ENCODE peak calls at places on chromosomes 4 and X, in ten cellular contexts. Y is activated naive CD8-positive, alpha-beta T cell treated with anti-CD3 and anti-CD28 coated beads for 36 hours; U is amygdala; I is CD8-positive, alpha-beta memory T cell; J is AML-193; V is NCI-H524; G is NCI-H1105; Z is fibroblast of mammary gland; O is ureter; L is NCI-H1436. N is an unnamed sample.

GRCh38 chr4:14415146-14415545 is 587.1 kb upstream of the CPEB2 start:
- DNase-seq in Y (no peak), U (no peak), I (no peak), J (no peak), V (no peak), G (no peak), Z (peak), O (no peak), L (no peak), N (no peak)

GRCh38 chrX:116276191-116276700 is 105.7 kb downstream of the AGTR2 start:
- DNase-seq in Y (no peak), U (no peak), I (no peak), J (no peak), V (no peak), G (no peak), Z (no peak), O (no peak), L (no peak), N (no peak)

GRCh38 chr4:15293678-15294077 is 134.2 kb upstream of the C1QTNF7 start:
- DNase-seq in Y (no peak), U (no peak), I (no peak), J (no peak), V (no peak), G (no peak), Z (no peak), O (no peak), L (no peak), N (no peak)

GRCh38 chrX:102085706-102086105 is 39.8 kb upstream of the TCEAL2 start:
- DNase-seq in Y (no peak), U (no peak), I (no peak), J (no peak), V (no peak), G (no peak), Z (no peak), O (no peak), L (no peak), N (no peak)

GRCh38 chrX:47186096-47186740 is 7.4 kb upstream of the UBA1 start:
- DNase-seq in Y (no peak), U (no peak), I (no peak), J (no peak), V (no peak), G (no peak), Z (no peak), O (no peak), L (no peak), N (no peak)

GRCh38 chr4:118776166-118776954 is 59.6 kb downstream of the SEC24D start:
- DNase-seq in Y (no peak), U (no peak), I (no peak), J (no peak), V (no peak), G (no peak), Z (peak), O (no peak), L (no peak), N (no peak)

GRCh38 chr4:16833722-16834121 is 64.7 kb downstream of the LDB2 start:
- DNase-seq in Y (no peak), U (no peak), I (no peak), J (no peak), V (no peak), G (no peak), Z (no peak), O (no peak), L (no peak), N (no peak)

GRCh38 chrX:19017271-19017670 is 33.4 kb upstream of the PHKA2 start:
- DNase-seq in Y (no peak), U (no peak), I (no peak), J (no peak), V (peak), G (no peak), Z (peak), O (no peak), L (no peak), N (no peak)

GRCh38 chrX:133670394-133670793 is 255.1 kb upstream of the GPC4 start:
- DNase-seq in Y (no peak), U (no peak), I (no peak), J (no peak), V (peak), G (peak), Z (peak), O (no peak), L (peak), N (peak)

GRCh38 chrX:153465691-153466380 is 4.5 kb downstream of the HAUS7 start:
- DNase-seq in Y (no peak), U (no peak), I (no peak), J (no peak), V (no peak), G (no peak), Z (no peak), O (no peak), L (no peak), N (no peak)

GRCh38 chr4:74543983-74544382 is 99.0 kb downstream of the AREG start:
- DNase-seq in Y (no peak), U (no peak), I (no peak), J (no peak), V (no peak), G (no peak), Z (peak), O (no peak), L (no peak), N (no peak)

GRCh38 chr4:156677136-156677535 is 294.5 kb downstream of the PDGFC start:
- DNase-seq in Y (no peak), U (no peak), I (no peak), J (no peak), V (peak), G (no peak), Z (peak), O (no peak), L (no peak), N (no peak)

GRCh38 chr4:26039950-26040349 is 125.9 kb downstream of the SMIM20 start:
- DNase-seq in Y (no peak), U (no peak), I (no peak), J (no peak), V (no peak), G (no peak), Z (no peak), O (no peak), L (no peak), N (no peak)

GRCh38 chr4:25905371-25905770 is 8.6 kb upstream of the SMIM20 start:
- DNase-seq in Y (no peak), U (no peak), I (no peak), J (no peak), V (no peak), G (no peak), Z (no peak), O (no peak), L (no peak), N (no peak)

N was measured in prostate gland.